ENCODE peak calls at places on chromosomes 4 and X, in nine cellular contexts. V is suprapubic skin, K is WTC11, O is tibial nerve, Z is brain microvascular endothelial cell, Y is HTR-8/SVneo, U is H9, T is dermis blood vessel endothelial cell, J is Right ventricle myocardium superior. A is an unnamed sample.

GRCh38 chr4:154164931-154165839 is 326.4 kb downstream of the DCHS2 start:
- DNase-seq in Y (no peak), U (no peak), T (no peak), Z (peak; percentile 69), K (no peak), O (peak; percentile 7), V (no peak), J (no peak), A (no peak)

GRCh38 chr4:124907881-124908280 is 195.3 kb upstream of the ANKRD50 start:
- DNase-seq in T (no peak), Y (no peak), K (no peak), J (no peak), Z (no peak), V (no peak), O (no peak), U (no peak), A (no peak)

GRCh38 chrX:132615396-132616131 is 126.7 kb upstream of the MBNL3 start:
- DNase-seq in K (peak; percentile 43), Y (no peak), O (peak; percentile 44), T (peak; percentile 69), V (peak; percentile 60), J (no peak), Z (peak; percentile 34), U (peak; percentile 57), A (peak; percentile 62)

GRCh38 chrX:16188687-16189086 is 21.4 kb downstream of the MAGEB17 start:
- DNase-seq in O (no peak), Y (no peak), T (peak; percentile 57), U (no peak), K (no peak), J (no peak), Z (no peak), V (no peak), A (no peak)

GRCh38 chrX:140508958-140509357 is 4.1 kb upstream of the SOX3 start:
- DNase-seq in U (peak; percentile 31), J (no peak), O (no peak), Z (no peak), T (no peak), V (no peak), K (no peak), Y (no peak), A (peak; percentile 51)

GRCh38 chrX:151984328-151984727 is 9.9 kb upstream of the GABRE start:
- DNase-seq in Y (no peak), V (no peak), T (peak; percentile 92), J (no peak), K (no peak), O (no peak), U (no peak), Z (peak; percentile 84), A (no peak)

GRCh38 chr4:152360045-152360410 is 175.9 kb downstream of the FBXW7 start:
- DNase-seq in Z (no peak), U (no peak), J (no peak), T (peak; percentile 5), Y (no peak), V (no peak), O (no peak), K (no peak), A (no peak)

GRCh38 chr4:131419147-131419546 is 1729.9 kb upstream of the PCDH10 start:
- DNase-seq in K (no peak), V (no peak), U (no peak), Z (no peak), T (no peak), Y (no peak), J (no peak), O (no peak), A (no peak)

GRCh38 chr4:80268936-80269335 is 2.5 kb downstream of the FGF5 start:
- DNase-seq in O (no peak), U (no peak), Z (no peak), K (no peak), V (no peak), T (no peak), J (no peak), Y (no peak), A (no peak)

GRCh38 chr4:37542749-37543148 is 143.4 kb downstream of the RELL1 start:
- DNase-seq in O (no peak), Y (no peak), T (no peak), Z (no peak), K (no peak), J (no peak), V (no peak), U (no peak), A (no peak)

A was measured in ecto neural progenitor cell.